ENCODE peak calls at places on chromosomes 1 and 21, in six cellular contexts. K is DND-41; V is neural progenitor cell; O is heart left ventricle; Y is CD4-positive, alpha-beta memory T cell; E is naive thymus-derived CD4-positive, alpha-beta T cell. B is an unnamed sample. For H3K36me3, the result is how much of the 10 kb centered on the place peaks cover.

GRCh38 chr1:234188454-234188792 is 184.8 kb upstream of the COA6 start:
- DNase-seq in K (peak), V (peak), O (no peak), Y (no peak), E (no peak), B (no peak)

GRCh38 chr1:180785887-180786286 is 126.8 kb upstream of the KIAA1614 start:
- DNase-seq in K (no peak), V (no peak), O (no peak), Y (no peak), E (no peak), B (no peak)

GRCh38 chr1:54299037-54299436 is 99.1 kb downstream of the MRPL37 start:
- DNase-seq in K (no peak), V (peak), O (no peak), Y (no peak), E (no peak), B (no peak)

GRCh38 chr1:25486602-25487001 is 55.9 kb downstream of the MACO1 start:
- DNase-seq in K (no peak), V (no peak), O (no peak), Y (no peak), E (no peak), B (no peak)

GRCh38 chr1:53413175-53414001 is 45.8 kb upstream of the DMRTB1 start:
- DNase-seq in K (peak), V (no peak), O (no peak), Y (peak), E (no peak), B (peak)

GRCh38 chr1:156813750-156814570 is 2.7 kb downstream of the SH2D2A start:
- DNase-seq in K (no peak), V (peak), O (peak), Y (peak), E (peak), B (peak)

GRCh38 chr1:197781998-197782718 is 6.9 kb upstream of the DENND1B start:
- DNase-seq in K (no peak), V (no peak), O (no peak), Y (no peak), E (no peak), B (no peak)

GRCh38 chr1:4771721-4772120 is 117.3 kb downstream of the AJAP1 start:
- DNase-seq in K (no peak), V (no peak), O (no peak), Y (no peak), E (no peak), B (no peak)

GRCh38 chr1:42431514-42431913 is 24.3 kb downstream of the ZMYND12 start:
- DNase-seq in K (no peak), V (no peak), O (no peak), Y (no peak), E (no peak), B (no peak)

GRCh38 chr1:30410153-30410851 is 313.1 kb downstream of the MATN1 start:
- DNase-seq in K (no peak), V (no peak), O (no peak), Y (no peak), E (no peak), B (no peak)

GRCh38 chr1:87024936-87025537 is 110.6 kb downstream of the HS2ST1 start:
- DNase-seq in K (no peak), V (peak), O (no peak), Y (no peak), E (no peak), B (no peak)

GRCh38 chr21:15706686-15707085 is 23.1 kb upstream of the USP25 start:
- DNase-seq in K (no peak), V (no peak), O (no peak), Y (no peak), E (no peak), B (no peak)

GRCh38 chr1:241637046-241637590 is 3.1 kb downstream of the CHML start:
- DNase-seq in K (no peak), V (no peak), O (no peak), Y (no peak), E (no peak), B (no peak)

GRCh38 chr1:47752560-47752959 is 244.6 kb downstream of the TRABD2B start:
- DNase-seq in K (no peak), V (no peak), O (no peak), Y (no peak), E (no peak), B (no peak)

GRCh38 chr1:20381961-20382360 is 91.3 kb downstream of the VWA5B1 start:
- DNase-seq in K (no peak), V (no peak), O (no peak), Y (no peak), E (no peak), B (no peak)

GRCh38 chr1:20381045-20381641 is 90.5 kb downstream of the VWA5B1 start:
- DNase-seq in K (no peak), V (no peak), O (no peak), Y (no peak), E (no peak), B (no peak)

GRCh38 chr1:20380616-20381035 is 90.0 kb downstream of the VWA5B1 start:
- DNase-seq in K (no peak), V (no peak), O (no peak), Y (no peak), E (no peak), B (no peak)

GRCh38 chr1:20379075-20379474 is 88.4 kb downstream of the VWA5B1 start:
- DNase-seq in K (no peak), V (no peak), O (no peak), Y (no peak), E (no peak), B (no peak)

DNA sequence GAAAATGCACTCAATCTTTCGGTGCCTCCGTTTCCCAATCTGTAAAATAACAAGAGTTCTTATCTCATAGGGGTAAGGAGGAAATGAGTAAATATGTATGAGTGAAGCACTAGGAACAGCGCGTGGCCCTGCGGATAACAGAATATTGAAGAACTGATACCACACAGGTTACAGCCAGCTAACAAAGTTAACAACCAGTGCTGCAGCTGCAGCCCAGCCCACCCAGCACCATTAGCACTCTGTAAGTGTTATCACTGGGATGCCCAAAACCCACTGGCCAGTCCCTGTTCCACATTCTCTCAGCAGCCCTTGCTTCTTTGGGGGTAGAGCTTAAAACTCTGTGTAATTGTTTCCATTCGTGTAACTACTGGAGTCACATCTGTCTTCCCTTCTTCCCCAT is 89.5 kb downstream of the VWA5B1 start:
- DNase-seq in K (no peak), V (no peak), O (no peak), Y (no peak), E (no peak), B (no peak)
- H3K27ac ChIP-seq in K (no peak), V (no peak), O (no peak), Y (no peak), E (no peak), B (no peak)

GRCh38 chr1:23330846-23331245 is 13.2 kb downstream of the HNRNPR start:
- DNase-seq in K (no peak), V (no peak), O (no peak), Y (no peak), E (no peak), B (no peak)
- H3K36me3 ChIP-seq in K (half or more), V (under half), O (under half), Y (under half), E (under half), B (half or more)

GRCh38 chr1:61449410-61449809 is 275.5 kb downstream of the TM2D1 start:
- DNase-seq in K (no peak), V (no peak), O (no peak), Y (no peak), E (no peak), B (no peak)
- H3K27ac ChIP-seq in K (no peak), V (no peak), O (peak), Y (no peak), E (no peak), B (no peak)

DNA sequence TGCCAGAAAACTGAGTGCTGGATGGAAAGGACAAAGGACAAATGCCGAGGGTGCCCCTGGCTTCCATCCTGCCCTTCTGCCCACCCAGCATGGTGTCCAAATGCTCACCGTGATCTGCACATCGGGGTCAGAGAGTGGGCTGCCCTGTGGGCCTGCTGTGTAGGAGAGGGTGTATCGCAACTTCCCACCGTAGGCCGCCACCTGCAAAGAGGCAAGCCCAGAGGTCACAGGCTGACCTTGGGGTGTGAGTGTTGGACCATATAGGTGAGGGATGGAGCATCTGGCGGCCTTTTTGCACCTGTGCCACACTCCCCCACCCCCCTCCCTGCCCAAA is 53.5 kb downstream of the LDLRAD2 start:
- DNase-seq in K (no peak), V (no peak), O (no peak), Y (no peak), E (no peak), B (no peak)
- H3K36me3 ChIP-seq in K (under half), V (under half), O (under half), Y (under half), E (under half), B (under half)

GRCh38 chr1:220060876-220061275 is 14.6 kb upstream of the EPRS1 start:
- DNase-seq in K (no peak), V (no peak), O (no peak), Y (no peak), E (no peak), B (no peak)

GRCh38 chr1:220067246-220068204 is 21.2 kb upstream of the EPRS1 start:
- DNase-seq in K (no peak), V (no peak), O (no peak), Y (no peak), E (no peak), B (no peak)

DNA sequence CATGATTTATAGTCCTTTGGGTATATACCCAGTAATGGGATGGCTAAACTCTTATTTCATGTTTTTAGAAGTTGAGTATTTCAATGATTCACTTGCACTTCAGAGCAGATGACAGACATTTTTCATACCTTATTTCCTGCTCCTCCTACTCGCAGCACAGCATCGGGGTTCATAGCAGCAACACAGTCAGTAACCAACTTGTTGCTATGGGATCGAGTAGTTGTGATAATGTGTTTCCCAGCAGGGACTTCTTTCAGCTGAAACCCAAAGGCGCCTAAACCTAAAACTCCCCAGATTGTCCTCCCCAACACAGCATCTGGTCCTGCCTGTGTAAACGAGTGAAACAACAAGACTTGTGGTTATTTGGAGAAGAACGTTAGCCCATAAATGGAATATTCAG is 16.3 kb upstream of the EPRS1 start:
- DNase-seq in K (no peak), V (no peak), O (no peak), Y (no peak), E (no peak), B (no peak)
- H3K27ac ChIP-seq in K (no peak), V (no peak), O (no peak), Y (no peak), E (no peak), B (no peak)

DNA sequence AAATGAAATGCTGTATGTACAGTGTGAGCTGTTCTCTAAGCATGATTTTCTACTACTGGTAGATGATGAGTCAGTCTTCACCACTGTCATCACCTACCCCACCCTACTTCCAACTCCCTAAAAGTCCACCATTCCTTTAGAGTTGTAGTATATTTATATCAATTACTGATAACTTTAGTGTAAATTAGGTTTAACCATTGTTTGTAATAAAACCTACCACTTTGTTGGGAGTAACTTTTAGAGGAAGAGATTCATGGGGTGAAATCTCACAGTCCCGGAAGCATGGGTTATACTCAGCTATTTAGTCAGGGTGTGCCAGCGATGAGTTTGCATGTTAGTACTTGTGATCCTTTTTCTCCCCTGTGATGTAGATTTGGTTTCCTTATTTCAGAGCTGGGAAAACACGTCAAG is 17.1 kb downstream of the MORC3 start:
- DNase-seq in K (no peak), V (no peak), O (no peak), Y (no peak), E (no peak), B (no peak)
- H3K36me3 ChIP-seq in K (half or more), V (under half), O (under half), Y (under half), E (under half), B (under half)

GRCh38 chr1:116389705-116390104 is 16.7 kb downstream of the ATP1A1 start:
- DNase-seq in K (no peak), V (no peak), O (no peak), Y (no peak), E (no peak), B (no peak)
- H3K27ac ChIP-seq in K (no peak), V (no peak), O (no peak), Y (peak), E (no peak), B (no peak)

GRCh38 chr21:38404134-38404533 is 94.1 kb downstream of the ERG start:
- DNase-seq in K (no peak), V (no peak), O (no peak), Y (no peak), E (no peak), B (no peak)
- H3K36me3 ChIP-seq in K (under half), V (under half), O (under half), Y (under half), E (under half), B (under half)

GRCh38 chr1:229410370-229410691 is 23.6 kb downstream of the ACTA1 start:
- DNase-seq in K (no peak), V (no peak), O (no peak), Y (no peak), E (no peak), B (no peak)

GRCh38 chr1:229410692-229411433 is 23.0 kb downstream of the ACTA1 start:
- DNase-seq in K (peak), V (peak), O (peak), Y (no peak), E (no peak), B (no peak)

GRCh38 chr1:229409616-229410369 is 24.1 kb downstream of the ACTA1 start:
- DNase-seq in K (no peak), V (peak), O (no peak), Y (no peak), E (no peak), B (no peak)

GRCh38 chr1:229412056-229412455 is 21.8 kb downstream of the ACTA1 start:
- DNase-seq in K (no peak), V (no peak), O (no peak), Y (no peak), E (no peak), B (no peak)

GRCh38 chr1:229411434-229412055 is 22.3 kb downstream of the ACTA1 start:
- DNase-seq in K (no peak), V (no peak), O (no peak), Y (no peak), E (no peak), B (no peak)
- H3K27ac ChIP-seq in K (no peak), V (no peak), O (peak), Y (no peak), E (no peak), B (no peak)

B was measured in CD8-positive, alpha-beta memory T cell.